ENCODE peak calls at places on chromosome 16, in four cellular contexts. One of them, this sample, is unnamed.

GRCh38 chr16:18852647-18853046 is 51.3 kb upstream of the ARL6IP1 start:
- DNase-seq in K562: no peak
- DNase-seq in SK-N-SH: no peak
- DNase-seq in GM12878: no peak
- DNase-seq in this sample: no peak

GRCh38 chr16:6573577-6573976 is 759.1 kb upstream of the RBFOX1 start:
- DNase-seq in K562: no peak
- DNase-seq in SK-N-SH: peak
- DNase-seq in GM12878: no peak
- DNase-seq in this sample: no peak

GRCh38 chr16:70589998-70590471 is 56.3 kb upstream of the IL34 start:
- DNase-seq in K562: no peak
- DNase-seq in SK-N-SH: peak
- DNase-seq in GM12878: no peak
- DNase-seq in this sample: no peak

GRCh38 chr16:15888072-15888976 is at the start of gene CEP20:
- DNase-seq in K562: peak
- DNase-seq in SK-N-SH: peak
- DNase-seq in GM12878: peak
- DNase-seq in this sample: peak

GRCh38 chr16:65909310-65910050 is 457.0 kb upstream of the CDH5 start:
- DNase-seq in K562: no peak
- DNase-seq in SK-N-SH: no peak
- DNase-seq in GM12878: no peak
- DNase-seq in this sample: no peak

GRCh38 chr16:11309895-11310633 is 28.9 kb upstream of the PRM1 start:
- DNase-seq in K562: no peak
- DNase-seq in SK-N-SH: no peak
- DNase-seq in GM12878: peak
- DNase-seq in this sample: no peak

GRCh38 chr16:20727181-20727580 is 14.4 kb downstream of the THUMPD1 start:
- DNase-seq in K562: no peak
- DNase-seq in SK-N-SH: no peak
- DNase-seq in GM12878: no peak
- DNase-seq in this sample: no peak

GRCh38 chr16:5065813-5066212 is at the start of gene C16orf89:
- DNase-seq in K562: no peak
- DNase-seq in SK-N-SH: no peak
- DNase-seq in GM12878: no peak
- DNase-seq in this sample: no peak

GRCh38 chr16:25747160-25747758 is 55.5 kb downstream of the HS3ST4 start:
- DNase-seq in K562: peak
- DNase-seq in SK-N-SH: no peak
- DNase-seq in GM12878: no peak
- DNase-seq in this sample: peak

GRCh38 chr16:3669067-3669466 is 14.6 kb downstream of the DNASE1 start:
- DNase-seq in K562: no peak
- DNase-seq in SK-N-SH: no peak
- DNase-seq in GM12878: no peak
- DNase-seq in this sample: no peak

GRCh38 chr16:75252946-75253911 is 1.8 kb upstream of the BCAR1 start:
- DNase-seq in K562: no peak
- DNase-seq in SK-N-SH: no peak
- DNase-seq in GM12878: no peak
- DNase-seq in this sample: peak

GRCh38 chr16:69234460-69234859 is 47.5 kb downstream of the SNTB2 start:
- DNase-seq in K562: no peak
- DNase-seq in SK-N-SH: no peak
- DNase-seq in GM12878: no peak
- DNase-seq in this sample: no peak

GRCh38 chr16:69804283-69804682 is 42.2 kb downstream of the WWP2 start:
- DNase-seq in K562: no peak
- DNase-seq in SK-N-SH: no peak
- DNase-seq in GM12878: no peak
- DNase-seq in this sample: no peak

GRCh38 chr16:64907844-64908243 is 214.0 kb downstream of the CDH11 start:
- DNase-seq in K562: no peak
- DNase-seq in SK-N-SH: peak
- DNase-seq in GM12878: no peak
- DNase-seq in this sample: no peak

GRCh38 chr16:50038756-50039529 is 13.9 kb downstream of the CNEP1R1 start:
- DNase-seq in K562: no peak
- DNase-seq in SK-N-SH: no peak
- DNase-seq in GM12878: no peak
- DNase-seq in this sample: peak

GRCh38 chr16:67243481-67243880 is 3.8 kb downstream of the FHOD1 start:
- DNase-seq in K562: no peak
- DNase-seq in SK-N-SH: no peak
- DNase-seq in GM12878: no peak
- DNase-seq in this sample: no peak

GRCh38 chr16:379183-379960 is 2.4 kb downstream of the PGAP6 start:
- DNase-seq in K562: no peak
- DNase-seq in SK-N-SH: no peak
- DNase-seq in GM12878: no peak
- DNase-seq in this sample: peak

GRCh38 chr16:2687531-2688308 is 5.4 kb downstream of the KCTD5 start:
- DNase-seq in K562: peak
- DNase-seq in SK-N-SH: peak
- DNase-seq in GM12878: no peak
- DNase-seq in this sample: no peak

GRCh38 chr16:12565423-12565822 is 238.3 kb downstream of the CPPED1 start:
- DNase-seq in K562: no peak
- DNase-seq in SK-N-SH: no peak
- DNase-seq in GM12878: no peak
- DNase-seq in this sample: no peak

GRCh38 chr16:68367034-68367433 is 56.2 kb downstream of the PRMT7 start:
- DNase-seq in K562: peak
- DNase-seq in SK-N-SH: peak
- DNase-seq in GM12878: no peak
- DNase-seq in this sample: peak

GRCh38 chr16:54174750-54175149 is 111.8 kb downstream of the IRX3 start:
- DNase-seq in K562: no peak
- DNase-seq in SK-N-SH: no peak
- DNase-seq in GM12878: no peak
- DNase-seq in this sample: no peak

GRCh38 chr16:54174201-54174600 is 112.4 kb downstream of the IRX3 start:
- DNase-seq in K562: no peak
- DNase-seq in SK-N-SH: no peak
- DNase-seq in GM12878: no peak
- DNase-seq in this sample: no peak

GRCh38 chr16:54176376-54176901 is 110.1 kb downstream of the IRX3 start:
- DNase-seq in K562: no peak
- DNase-seq in SK-N-SH: no peak
- DNase-seq in GM12878: no peak
- DNase-seq in this sample: peak

GRCh38 chr16:54175552-54176375 is 110.8 kb downstream of the IRX3 start:
- DNase-seq in K562: no peak
- DNase-seq in SK-N-SH: no peak
- DNase-seq in GM12878: no peak
- DNase-seq in this sample: no peak

DNA sequence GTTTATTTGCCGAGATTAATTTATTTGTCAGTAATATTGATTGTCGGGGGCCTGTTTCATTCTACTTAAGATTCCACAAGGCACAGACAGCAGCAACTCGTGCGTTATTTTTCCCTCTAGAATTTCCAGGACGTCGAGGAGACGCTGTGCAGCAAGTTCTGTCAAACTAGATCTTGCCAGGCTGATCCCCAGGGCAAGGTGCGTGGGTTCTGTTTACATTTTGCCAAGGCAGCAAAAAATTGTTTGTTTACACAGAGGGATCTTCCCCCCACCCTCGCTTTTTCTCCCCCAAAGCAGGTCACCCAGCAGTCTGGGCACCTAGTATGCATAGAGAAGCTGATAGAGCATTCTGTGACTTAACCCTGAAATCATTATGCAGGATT is 111.4 kb downstream of the IRX3 start:
- DNase-seq in K562: no peak
- DNase-seq in SK-N-SH: no peak
- DNase-seq in GM12878: no peak
- DNase-seq in this sample: no peak
- TF ChIP-seq USF1 in K562: no peak
- TF ChIP-seq USF1 in SK-N-SH: no peak
- TF ChIP-seq USF1 in GM12878: no peak
- TF ChIP-seq USF1 in this sample: no peak

GRCh38 chr16:85441890-85442670 is 171.0 kb upstream of the GSE1 start:
- DNase-seq in K562: no peak
- DNase-seq in SK-N-SH: no peak
- DNase-seq in GM12878: no peak
- DNase-seq in this sample: no peak

GRCh38 chr16:85443531-85443930 is 169.6 kb upstream of the GSE1 start:
- DNase-seq in K562: no peak
- DNase-seq in SK-N-SH: no peak
- DNase-seq in GM12878: no peak
- DNase-seq in this sample: no peak

GRCh38 chr16:85440744-85441143 is 172.4 kb upstream of the GSE1 start:
- DNase-seq in K562: no peak
- DNase-seq in SK-N-SH: no peak
- DNase-seq in GM12878: no peak
- DNase-seq in this sample: no peak

GRCh38 chr16:85443116-85443515 is 170.0 kb upstream of the GSE1 start:
- DNase-seq in K562: no peak
- DNase-seq in SK-N-SH: no peak
- DNase-seq in GM12878: no peak
- DNase-seq in this sample: no peak

GRCh38 chr16:85441189-85441889 is 171.8 kb upstream of the GSE1 start:
- DNase-seq in K562: peak
- DNase-seq in SK-N-SH: no peak
- DNase-seq in GM12878: no peak
- DNase-seq in this sample: no peak
- TF ChIP-seq CTCF in K562: peak
- TF ChIP-seq CTCF in SK-N-SH: no peak
- TF ChIP-seq CTCF in GM12878: peak
- TF ChIP-seq CTCF in this sample: no peak

GRCh38 chr16:46736695-46737094 is 11.4 kb downstream of the MYLK3 start:
- DNase-seq in K562: no peak
- DNase-seq in SK-N-SH: no peak
- DNase-seq in GM12878: no peak
- DNase-seq in this sample: no peak
- TF ChIP-seq USF1 in K562: no peak
- TF ChIP-seq USF1 in SK-N-SH: no peak
- TF ChIP-seq USF1 in GM12878: no peak
- TF ChIP-seq USF1 in this sample: no peak

GRCh38 chr16:9138021-9138680 is 46.7 kb downstream of the HAPSTR1 start:
- DNase-seq in K562: no peak
- DNase-seq in SK-N-SH: no peak
- DNase-seq in GM12878: no peak
- DNase-seq in this sample: no peak

GRCh38 chr16:9136596-9136995 is 45.2 kb downstream of the HAPSTR1 start:
- DNase-seq in K562: no peak
- DNase-seq in SK-N-SH: no peak
- DNase-seq in GM12878: no peak
- DNase-seq in this sample: no peak

GRCh38 chr16:9135797-9136196 is 44.4 kb downstream of the HAPSTR1 start:
- DNase-seq in K562: peak
- DNase-seq in SK-N-SH: no peak
- DNase-seq in GM12878: no peak
- DNase-seq in this sample: no peak

GRCh38 chr16:9134306-9134705 is 42.9 kb downstream of the HAPSTR1 start:
- DNase-seq in K562: no peak
- DNase-seq in SK-N-SH: no peak
- DNase-seq in GM12878: no peak
- DNase-seq in this sample: no peak

GRCh38 chr16:9134739-9135138 is 43.3 kb downstream of the HAPSTR1 start:
- DNase-seq in K562: peak
- DNase-seq in SK-N-SH: peak
- DNase-seq in GM12878: no peak
- DNase-seq in this sample: peak
- TF ChIP-seq CTCF in K562: peak
- TF ChIP-seq CTCF in SK-N-SH: peak
- TF ChIP-seq CTCF in GM12878: peak
- TF ChIP-seq CTCF in this sample: peak

GRCh38 chr16:80564394-80564793 is 23.6 kb downstream of the DYNLRB2 start:
- DNase-seq in K562: no peak
- DNase-seq in SK-N-SH: no peak
- DNase-seq in GM12878: no peak
- DNase-seq in this sample: no peak

GRCh38 chr16:80570106-80570478 is 29.3 kb downstream of the DYNLRB2 start:
- DNase-seq in K562: no peak
- DNase-seq in SK-N-SH: no peak
- DNase-seq in GM12878: no peak
- DNase-seq in this sample: no peak

GRCh38 chr16:80563807-80564206 is 23.0 kb downstream of the DYNLRB2 start:
- DNase-seq in K562: no peak
- DNase-seq in SK-N-SH: no peak
- DNase-seq in GM12878: no peak
- DNase-seq in this sample: no peak

GRCh38 chr16:80573700-80574120 is 32.9 kb downstream of the DYNLRB2 start:
- DNase-seq in K562: no peak
- DNase-seq in SK-N-SH: no peak
- DNase-seq in GM12878: no peak
- DNase-seq in this sample: no peak

DNA sequence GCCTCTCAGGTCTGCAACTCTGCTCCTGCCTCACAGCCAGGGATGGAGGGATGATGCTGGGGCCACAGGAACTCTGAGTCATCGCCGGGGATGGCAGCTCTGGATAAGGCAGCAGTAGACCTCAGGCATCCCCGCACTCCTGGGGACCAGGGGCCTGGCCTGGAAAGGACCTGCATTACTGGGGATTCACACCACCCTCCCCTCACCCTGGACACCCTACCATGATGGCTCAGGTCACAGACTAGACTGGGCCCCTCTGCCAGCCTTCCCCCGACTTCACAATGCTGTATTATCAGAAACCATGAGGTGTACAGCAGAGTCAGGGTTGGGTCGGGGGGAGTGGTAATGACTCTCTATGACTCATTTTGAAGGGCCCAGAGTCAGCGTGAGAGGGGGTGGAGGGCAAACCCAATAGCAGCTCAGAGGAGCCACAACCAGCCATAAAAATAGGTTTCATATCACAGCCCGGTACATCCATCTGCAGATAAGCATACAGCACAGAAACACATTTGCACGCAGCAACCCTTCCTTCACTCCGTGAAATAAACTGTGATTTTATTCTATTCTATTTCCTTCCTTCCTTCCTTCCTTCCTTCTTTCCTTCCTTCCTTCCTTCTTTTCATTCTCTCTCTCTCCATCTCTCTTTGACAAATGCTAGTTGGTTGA is 28.8 kb downstream of the DYNLRB2 start:
- DNase-seq in K562: peak
- DNase-seq in SK-N-SH: no peak
- DNase-seq in GM12878: no peak
- DNase-seq in this sample: no peak
- TF ChIP-seq USF1 in K562: no peak
- TF ChIP-seq USF1 in SK-N-SH: no peak
- TF ChIP-seq USF1 in GM12878: no peak
- TF ChIP-seq USF1 in this sample: no peak